ENCODE peak calls at places on chromosome 16, in ten cellular contexts. One of them, this sample, is unnamed.

GRCh38 chr16:89489040-89489721 is 1.2 kb downstream of the ANKRD11 start:
- DNase-seq in heart left ventricle: peak
- DNase-seq in effector memory CD4-positive, alpha-beta T cell: peak
- DNase-seq in fibroblast of lung: peak
- DNase-seq in kidney: peak
- DNase-seq in mesendoderm: peak
- DNase-seq in cardiac muscle cell: peak
- DNase-seq in right cardiac atrium: peak
- DNase-seq in A549: peak
- DNase-seq in ovary: peak
- DNase-seq in this sample: no peak

GRCh38 chr16:13866073-13866472 is 53.9 kb upstream of the ERCC4 start:
- DNase-seq in mesendoderm: peak
- DNase-seq in A549: peak
- DNase-seq in fibroblast of lung: peak
- DNase-seq in kidney: no peak
- DNase-seq in heart left ventricle: peak
- DNase-seq in effector memory CD4-positive, alpha-beta T cell: no peak
- DNase-seq in cardiac muscle cell: peak
- DNase-seq in ovary: peak
- DNase-seq in right cardiac atrium: peak
- DNase-seq in this sample: peak

GRCh38 chr16:4141604-4142003 is 25.4 kb upstream of the ADCY9 start:
- DNase-seq in right cardiac atrium: no peak
- DNase-seq in mesendoderm: no peak
- DNase-seq in fibroblast of lung: no peak
- DNase-seq in effector memory CD4-positive, alpha-beta T cell: no peak
- DNase-seq in cardiac muscle cell: no peak
- DNase-seq in kidney: no peak
- DNase-seq in A549: no peak
- DNase-seq in heart left ventricle: no peak
- DNase-seq in ovary: no peak
- DNase-seq in this sample: no peak

GRCh38 chr16:29994613-29995329 is 646 bp downstream of the HIRIP3 start:
- DNase-seq in right cardiac atrium: peak
- DNase-seq in effector memory CD4-positive, alpha-beta T cell: no peak
- DNase-seq in cardiac muscle cell: no peak
- DNase-seq in ovary: peak
- DNase-seq in heart left ventricle: peak
- DNase-seq in A549: no peak
- DNase-seq in kidney: peak
- DNase-seq in fibroblast of lung: no peak
- DNase-seq in mesendoderm: peak
- DNase-seq in this sample: no peak

GRCh38 chr16:69410285-69410990 is 14.0 kb upstream of the CYB5B start:
- DNase-seq in kidney: no peak
- DNase-seq in heart left ventricle: no peak
- DNase-seq in cardiac muscle cell: no peak
- DNase-seq in right cardiac atrium: no peak
- DNase-seq in fibroblast of lung: peak
- DNase-seq in A549: peak
- DNase-seq in mesendoderm: no peak
- DNase-seq in effector memory CD4-positive, alpha-beta T cell: no peak
- DNase-seq in ovary: no peak
- DNase-seq in this sample: no peak

GRCh38 chr16:27204232-27204915 is 1.0 kb downstream of the KDM8 start:
- DNase-seq in cardiac muscle cell: no peak
- DNase-seq in right cardiac atrium: no peak
- DNase-seq in mesendoderm: no peak
- DNase-seq in A549: no peak
- DNase-seq in kidney: no peak
- DNase-seq in ovary: no peak
- DNase-seq in heart left ventricle: peak
- DNase-seq in fibroblast of lung: no peak
- DNase-seq in effector memory CD4-positive, alpha-beta T cell: no peak
- DNase-seq in this sample: no peak

GRCh38 chr16:75620326-75621169 is 2.5 kb downstream of the ADAT1 start:
- DNase-seq in heart left ventricle: no peak
- DNase-seq in ovary: no peak
- DNase-seq in mesendoderm: no peak
- DNase-seq in kidney: no peak
- DNase-seq in effector memory CD4-positive, alpha-beta T cell: peak
- DNase-seq in A549: no peak
- DNase-seq in right cardiac atrium: no peak
- DNase-seq in fibroblast of lung: no peak
- DNase-seq in cardiac muscle cell: no peak
- DNase-seq in this sample: no peak

GRCh38 chr16:68287276-68288251 is 23.2 kb downstream of the SLC7A6OS start:
- DNase-seq in kidney: peak
- DNase-seq in effector memory CD4-positive, alpha-beta T cell: no peak
- DNase-seq in right cardiac atrium: peak
- DNase-seq in fibroblast of lung: peak
- DNase-seq in A549: no peak
- DNase-seq in ovary: peak
- DNase-seq in mesendoderm: no peak
- DNase-seq in heart left ventricle: peak
- DNase-seq in cardiac muscle cell: no peak
- DNase-seq in this sample: peak

GRCh38 chr16:66324785-66325184 is 41.7 kb upstream of the CDH5 start:
- DNase-seq in fibroblast of lung: no peak
- DNase-seq in heart left ventricle: no peak
- DNase-seq in cardiac muscle cell: peak
- DNase-seq in mesendoderm: peak
- DNase-seq in right cardiac atrium: no peak
- DNase-seq in ovary: no peak
- DNase-seq in effector memory CD4-positive, alpha-beta T cell: no peak
- DNase-seq in A549: peak
- DNase-seq in kidney: peak
- DNase-seq in this sample: no peak

GRCh38 chr16:1610841-1611653 is 825 bp downstream of the IFT140 start:
- DNase-seq in effector memory CD4-positive, alpha-beta T cell: no peak
- DNase-seq in right cardiac atrium: no peak
- DNase-seq in cardiac muscle cell: no peak
- DNase-seq in fibroblast of lung: no peak
- DNase-seq in A549: no peak
- DNase-seq in heart left ventricle: no peak
- DNase-seq in mesendoderm: no peak
- DNase-seq in ovary: peak
- DNase-seq in kidney: no peak
- DNase-seq in this sample: no peak

GRCh38 chr16:76235426-76235825 is 41.8 kb upstream of the CNTNAP4 start:
- DNase-seq in effector memory CD4-positive, alpha-beta T cell: no peak
- DNase-seq in right cardiac atrium: peak
- DNase-seq in mesendoderm: no peak
- DNase-seq in kidney: no peak
- DNase-seq in ovary: no peak
- DNase-seq in A549: no peak
- DNase-seq in cardiac muscle cell: no peak
- DNase-seq in fibroblast of lung: no peak
- DNase-seq in heart left ventricle: no peak
- DNase-seq in this sample: no peak

GRCh38 chr16:88703486-88704309 is 2.5 kb downstream of the RNF166 start:
- DNase-seq in heart left ventricle: peak
- DNase-seq in effector memory CD4-positive, alpha-beta T cell: peak
- DNase-seq in kidney: no peak
- DNase-seq in ovary: no peak
- DNase-seq in cardiac muscle cell: no peak
- DNase-seq in A549: no peak
- DNase-seq in mesendoderm: no peak
- DNase-seq in right cardiac atrium: peak
- DNase-seq in fibroblast of lung: no peak
- DNase-seq in this sample: no peak

GRCh38 chr16:64339052-64339770 is 782.7 kb downstream of the CDH11 start:
- DNase-seq in cardiac muscle cell: no peak
- DNase-seq in heart left ventricle: no peak
- DNase-seq in kidney: no peak
- DNase-seq in mesendoderm: peak
- DNase-seq in ovary: no peak
- DNase-seq in A549: no peak
- DNase-seq in fibroblast of lung: peak
- DNase-seq in right cardiac atrium: no peak
- DNase-seq in effector memory CD4-positive, alpha-beta T cell: no peak
- DNase-seq in this sample: no peak

GRCh38 chr16:35731341-35732040 is 2272.1 kb downstream of the TP53TG3F start:
- DNase-seq in effector memory CD4-positive, alpha-beta T cell: no peak
- DNase-seq in mesendoderm: no peak
- DNase-seq in cardiac muscle cell: no peak
- DNase-seq in right cardiac atrium: no peak
- DNase-seq in A549: no peak
- DNase-seq in ovary: no peak
- DNase-seq in fibroblast of lung: no peak
- DNase-seq in kidney: no peak
- DNase-seq in heart left ventricle: no peak
- DNase-seq in this sample: no peak

GRCh38 chr16:85235988-85236831 is 123.9 kb upstream of the CIBAR2 start:
- DNase-seq in A549: no peak
- DNase-seq in right cardiac atrium: peak
- DNase-seq in kidney: peak
- DNase-seq in mesendoderm: no peak
- DNase-seq in cardiac muscle cell: no peak
- DNase-seq in ovary: peak
- DNase-seq in heart left ventricle: peak
- DNase-seq in effector memory CD4-positive, alpha-beta T cell: no peak
- DNase-seq in fibroblast of lung: peak
- DNase-seq in this sample: no peak

GRCh38 chr16:85239239-85239638 is 127.0 kb upstream of the CIBAR2 start:
- DNase-seq in A549: no peak
- DNase-seq in ovary: no peak
- DNase-seq in mesendoderm: no peak
- DNase-seq in cardiac muscle cell: no peak
- DNase-seq in heart left ventricle: no peak
- DNase-seq in right cardiac atrium: no peak
- DNase-seq in kidney: no peak
- DNase-seq in effector memory CD4-positive, alpha-beta T cell: no peak
- DNase-seq in fibroblast of lung: no peak
- DNase-seq in this sample: no peak

GRCh38 chr16:85237817-85238216 is 125.5 kb upstream of the CIBAR2 start:
- DNase-seq in ovary: no peak
- DNase-seq in effector memory CD4-positive, alpha-beta T cell: no peak
- DNase-seq in kidney: no peak
- DNase-seq in A549: no peak
- DNase-seq in right cardiac atrium: no peak
- DNase-seq in mesendoderm: no peak
- DNase-seq in fibroblast of lung: no peak
- DNase-seq in heart left ventricle: no peak
- DNase-seq in cardiac muscle cell: no peak
- DNase-seq in this sample: no peak

GRCh38 chr16:85239871-85240270 is 127.6 kb upstream of the CIBAR2 start:
- DNase-seq in effector memory CD4-positive, alpha-beta T cell: no peak
- DNase-seq in mesendoderm: peak
- DNase-seq in A549: no peak
- DNase-seq in heart left ventricle: no peak
- DNase-seq in right cardiac atrium: no peak
- DNase-seq in cardiac muscle cell: no peak
- DNase-seq in fibroblast of lung: no peak
- DNase-seq in kidney: no peak
- DNase-seq in ovary: no peak
- DNase-seq in this sample: no peak

GRCh38 chr16:85238233-85238647 is 126.0 kb upstream of the CIBAR2 start:
- DNase-seq in kidney: peak
- DNase-seq in effector memory CD4-positive, alpha-beta T cell: no peak
- DNase-seq in right cardiac atrium: peak
- DNase-seq in A549: no peak
- DNase-seq in heart left ventricle: no peak
- DNase-seq in mesendoderm: peak
- DNase-seq in ovary: peak
- DNase-seq in cardiac muscle cell: peak
- DNase-seq in fibroblast of lung: peak
- DNase-seq in this sample: no peak
- H3K27ac ChIP-seq in kidney: no peak
- H3K27ac ChIP-seq in effector memory CD4-positive, alpha-beta T cell: no peak
- H3K27ac ChIP-seq in right cardiac atrium: no peak
- H3K27ac ChIP-seq in A549: no peak
- H3K27ac ChIP-seq in heart left ventricle: no peak
- H3K27ac ChIP-seq in mesendoderm: no peak
- H3K27ac ChIP-seq in ovary: no peak
- H3K27ac ChIP-seq in cardiac muscle cell: peak
- H3K27ac ChIP-seq in fibroblast of lung: peak
- H3K27ac ChIP-seq in this sample: no peak

GRCh38 chr16:49586466-49586865 is 212.9 kb downstream of the C16orf78 start:
- DNase-seq in fibroblast of lung: no peak
- DNase-seq in kidney: no peak
- DNase-seq in ovary: no peak
- DNase-seq in effector memory CD4-positive, alpha-beta T cell: no peak
- DNase-seq in A549: no peak
- DNase-seq in heart left ventricle: no peak
- DNase-seq in mesendoderm: no peak
- DNase-seq in right cardiac atrium: no peak
- DNase-seq in cardiac muscle cell: no peak
- DNase-seq in this sample: no peak
- H3K27ac ChIP-seq in fibroblast of lung: no peak
- H3K27ac ChIP-seq in kidney: no peak
- H3K27ac ChIP-seq in ovary: no peak
- H3K27ac ChIP-seq in effector memory CD4-positive, alpha-beta T cell: no peak
- H3K27ac ChIP-seq in A549: no peak
- H3K27ac ChIP-seq in heart left ventricle: no peak
- H3K27ac ChIP-seq in mesendoderm: no peak
- H3K27ac ChIP-seq in right cardiac atrium: no peak
- H3K27ac ChIP-seq in cardiac muscle cell: no peak
- H3K27ac ChIP-seq in this sample: no peak

DNA sequence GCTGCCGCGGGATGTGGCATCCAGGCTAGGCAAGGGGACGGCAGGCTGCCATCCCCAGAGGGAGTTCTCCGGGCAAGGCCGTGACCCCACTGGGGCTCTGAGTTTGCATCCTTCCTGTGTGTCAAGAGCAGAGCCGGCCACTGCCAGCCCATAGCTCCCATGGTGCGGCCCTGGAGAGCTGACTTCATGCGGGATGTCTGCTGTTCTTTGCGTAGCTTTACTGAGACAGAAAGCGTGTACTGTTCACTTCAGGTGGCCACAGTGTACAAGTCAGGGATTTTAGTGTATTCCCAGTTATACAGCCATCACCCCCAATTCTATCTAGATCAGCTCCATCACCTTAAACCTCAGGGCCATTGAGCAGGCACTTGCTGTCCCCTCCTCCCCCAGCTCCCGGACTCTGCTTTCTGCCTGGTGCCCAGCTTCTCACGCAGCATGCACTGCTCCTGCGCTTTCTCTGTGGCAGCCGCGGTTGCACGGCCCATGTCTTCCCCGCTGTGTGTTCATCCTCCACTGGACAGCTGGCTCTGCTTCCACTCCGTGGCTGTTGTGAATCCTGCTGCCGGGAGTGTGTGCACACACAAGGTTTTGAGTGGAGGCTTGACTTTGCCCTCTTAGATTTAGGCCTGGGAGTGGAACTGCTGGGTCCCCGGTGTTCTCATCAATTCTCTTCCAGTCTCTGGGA is 71.2 kb downstream of the KLHDC4 start:
- DNase-seq in ovary: no peak
- DNase-seq in fibroblast of lung: no peak
- DNase-seq in cardiac muscle cell: no peak
- DNase-seq in right cardiac atrium: no peak
- DNase-seq in A549: no peak
- DNase-seq in effector memory CD4-positive, alpha-beta T cell: no peak
- DNase-seq in kidney: no peak
- DNase-seq in heart left ventricle: no peak
- DNase-seq in mesendoderm: no peak
- DNase-seq in this sample: no peak
- H3K27ac ChIP-seq in ovary: no peak
- H3K27ac ChIP-seq in fibroblast of lung: no peak
- H3K27ac ChIP-seq in cardiac muscle cell: no peak
- H3K27ac ChIP-seq in right cardiac atrium: no peak
- H3K27ac ChIP-seq in A549: no peak
- H3K27ac ChIP-seq in effector memory CD4-positive, alpha-beta T cell: no peak
- H3K27ac ChIP-seq in kidney: no peak
- H3K27ac ChIP-seq in heart left ventricle: no peak
- H3K27ac ChIP-seq in mesendoderm: no peak
- H3K27ac ChIP-seq in this sample: no peak

GRCh38 chr16:73059779-73060178 is 11.9 kb upstream of the ZFHX3 start:
- DNase-seq in heart left ventricle: no peak
- DNase-seq in A549: no peak
- DNase-seq in effector memory CD4-positive, alpha-beta T cell: no peak
- DNase-seq in cardiac muscle cell: no peak
- DNase-seq in kidney: no peak
- DNase-seq in right cardiac atrium: no peak
- DNase-seq in fibroblast of lung: peak
- DNase-seq in ovary: no peak
- DNase-seq in mesendoderm: no peak
- DNase-seq in this sample: no peak
- H3K27ac ChIP-seq in heart left ventricle: peak
- H3K27ac ChIP-seq in A549: peak
- H3K27ac ChIP-seq in effector memory CD4-positive, alpha-beta T cell: no peak
- H3K27ac ChIP-seq in cardiac muscle cell: no peak
- H3K27ac ChIP-seq in kidney: peak
- H3K27ac ChIP-seq in right cardiac atrium: no peak
- H3K27ac ChIP-seq in fibroblast of lung: peak
- H3K27ac ChIP-seq in ovary: no peak
- H3K27ac ChIP-seq in mesendoderm: no peak
- H3K27ac ChIP-seq in this sample: peak

This sample was measured in epithelial cell of prostate.